ENCODE peak calls at places on chromosome 4, in four cellular contexts. One of them, this sample, is unnamed.

GRCh38 chr4:134812611-134813010 is 611.0 kb upstream of the PABPC4L start:
- DNase-seq in A549: no peak
- DNase-seq in neural progenitor cell: no peak
- DNase-seq in WERI-Rb-1: no peak
- DNase-seq in this sample: no peak

GRCh38 chr4:150867148-150867547 is 147.9 kb downstream of the LRBA start:
- DNase-seq in A549: peak
- DNase-seq in neural progenitor cell: peak
- DNase-seq in WERI-Rb-1: peak
- DNase-seq in this sample: no peak

GRCh38 chr4:17814140-17814539 is 3.4 kb downstream of the NCAPG start:
- DNase-seq in A549: no peak
- DNase-seq in neural progenitor cell: no peak
- DNase-seq in WERI-Rb-1: no peak
- DNase-seq in this sample: no peak

GRCh38 chr4:181939199-181939945 is 303.8 kb upstream of the TENM3 start:
- DNase-seq in A549: peak
- DNase-seq in neural progenitor cell: peak
- DNase-seq in WERI-Rb-1: no peak
- DNase-seq in this sample: no peak

GRCh38 chr4:22483551-22483981 is 32.3 kb downstream of the ADGRA3 start:
- DNase-seq in A549: no peak
- DNase-seq in neural progenitor cell: no peak
- DNase-seq in WERI-Rb-1: no peak
- DNase-seq in this sample: no peak

GRCh38 chr4:53937918-53938317 is 126.5 kb downstream of the CHIC2 start:
- DNase-seq in A549: no peak
- DNase-seq in neural progenitor cell: no peak
- DNase-seq in WERI-Rb-1: no peak
- DNase-seq in this sample: peak

GRCh38 chr4:113899260-113900177 is 79.9 kb downstream of the ARSJ start:
- DNase-seq in A549: no peak
- DNase-seq in neural progenitor cell: no peak
- DNase-seq in WERI-Rb-1: no peak
- DNase-seq in this sample: no peak

GRCh38 chr4:71110499-71110898 is 117.0 kb downstream of the DCK start:
- DNase-seq in A549: no peak
- DNase-seq in neural progenitor cell: no peak
- DNase-seq in WERI-Rb-1: no peak
- DNase-seq in this sample: no peak

GRCh38 chr4:151325320-151326246 is at the start of gene SH3D19:
- DNase-seq in A549: peak
- DNase-seq in neural progenitor cell: peak
- DNase-seq in WERI-Rb-1: peak
- DNase-seq in this sample: peak

GRCh38 chr4:45293335-45293734 is 567.0 kb upstream of the GNPDA2 start:
- DNase-seq in A549: no peak
- DNase-seq in neural progenitor cell: no peak
- DNase-seq in WERI-Rb-1: no peak
- DNase-seq in this sample: no peak

GRCh38 chr4:150591284-150591874 is 9.4 kb downstream of the MAB21L2 start:
- DNase-seq in A549: peak
- DNase-seq in neural progenitor cell: peak
- DNase-seq in WERI-Rb-1: peak
- DNase-seq in this sample: peak

GRCh38 chr4:113969935-113970334 is 9.5 kb downstream of the ARSJ start:
- DNase-seq in A549: no peak
- DNase-seq in neural progenitor cell: no peak
- DNase-seq in WERI-Rb-1: no peak
- DNase-seq in this sample: no peak

GRCh38 chr4:159071178-159071968 is 31.5 kb upstream of the RAPGEF2 start:
- DNase-seq in A549: peak
- DNase-seq in neural progenitor cell: no peak
- DNase-seq in WERI-Rb-1: no peak
- DNase-seq in this sample: peak

GRCh38 chr4:139535228-139535851 is 20.7 kb downstream of the SETD7 start:
- DNase-seq in A549: peak
- DNase-seq in neural progenitor cell: no peak
- DNase-seq in WERI-Rb-1: no peak
- DNase-seq in this sample: no peak

GRCh38 chr4:1595789-1596325 is 88.3 kb downstream of the FAM53A start:
- DNase-seq in A549: no peak
- DNase-seq in neural progenitor cell: no peak
- DNase-seq in WERI-Rb-1: no peak
- DNase-seq in this sample: no peak

GRCh38 chr4:168541608-168541953 is 44.7 kb downstream of the PALLD start:
- DNase-seq in A549: peak
- DNase-seq in neural progenitor cell: no peak
- DNase-seq in WERI-Rb-1: no peak
- DNase-seq in this sample: no peak

GRCh38 chr4:187995322-187996207 is at the start of gene ZFP42:
- DNase-seq in A549: no peak
- DNase-seq in neural progenitor cell: peak
- DNase-seq in WERI-Rb-1: no peak
- DNase-seq in this sample: peak

GRCh38 chr4:150402968-150403367 is 179.0 kb upstream of the MAB21L2 start:
- DNase-seq in A549: no peak
- DNase-seq in neural progenitor cell: peak
- DNase-seq in WERI-Rb-1: no peak
- DNase-seq in this sample: no peak

GRCh38 chr4:117134386-117134785 is 49.0 kb upstream of the TRAM1L1 start:
- DNase-seq in A549: peak
- DNase-seq in neural progenitor cell: peak
- DNase-seq in WERI-Rb-1: peak
- DNase-seq in this sample: no peak

GRCh38 chr4:156672924-156673323 is 298.7 kb downstream of the PDGFC start:
- DNase-seq in A549: no peak
- DNase-seq in neural progenitor cell: no peak
- DNase-seq in WERI-Rb-1: no peak
- DNase-seq in this sample: no peak

GRCh38 chr4:125283702-125284279 is 31.0 kb upstream of the FAT4 start:
- DNase-seq in A549: peak
- DNase-seq in neural progenitor cell: peak
- DNase-seq in WERI-Rb-1: no peak
- DNase-seq in this sample: no peak

GRCh38 chr4:157075811-157076577 is at the start of gene GLRB:
- DNase-seq in A549: peak
- DNase-seq in neural progenitor cell: peak
- DNase-seq in WERI-Rb-1: peak
- DNase-seq in this sample: no peak

GRCh38 chr4:118969359-118969758 is 80.7 kb downstream of the SYNPO2 start:
- DNase-seq in A549: peak
- DNase-seq in neural progenitor cell: peak
- DNase-seq in WERI-Rb-1: peak
- DNase-seq in this sample: peak

GRCh38 chr4:74440356-74440755 is 4.6 kb upstream of the AREG start:
- DNase-seq in A549: no peak
- DNase-seq in neural progenitor cell: no peak
- DNase-seq in WERI-Rb-1: no peak
- DNase-seq in this sample: no peak

GRCh38 chr4:38069271-38069760 is 109.1 kb downstream of the PTTG2 start:
- DNase-seq in A549: peak
- DNase-seq in neural progenitor cell: peak
- DNase-seq in WERI-Rb-1: no peak
- DNase-seq in this sample: peak

DNA sequence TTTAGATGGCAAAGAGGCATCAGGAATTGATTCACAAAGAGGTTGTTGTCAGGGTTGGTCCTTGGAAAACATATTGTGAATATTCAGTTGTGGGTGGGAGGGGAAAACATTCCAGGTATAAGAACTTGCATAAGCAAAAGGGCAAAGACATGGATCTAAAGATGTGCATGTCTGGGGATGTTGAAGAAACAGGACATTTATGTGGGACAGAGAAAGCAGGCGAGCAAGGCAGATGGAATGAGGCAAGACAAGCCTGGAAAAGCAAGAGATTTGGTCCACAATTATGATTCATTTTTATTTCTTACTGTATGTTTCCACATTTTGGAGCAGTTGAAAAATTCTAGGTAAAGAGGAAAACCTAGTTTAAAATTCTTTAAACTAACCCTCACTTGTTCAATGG is 134.9 kb upstream of the CXXC4 start:
- DNase-seq in A549: no peak
- DNase-seq in neural progenitor cell: no peak
- DNase-seq in WERI-Rb-1: no peak
- DNase-seq in this sample: no peak
- TF ChIP-seq CTCF in A549: no peak
- TF ChIP-seq CTCF in neural progenitor cell: no peak
- TF ChIP-seq CTCF in WERI-Rb-1: no peak
- TF ChIP-seq CTCF in this sample: no peak

GRCh38 chr4:4759233-4759632 is 100.2 kb upstream of the MSX1 start:
- DNase-seq in A549: no peak
- DNase-seq in neural progenitor cell: no peak
- DNase-seq in WERI-Rb-1: peak
- DNase-seq in this sample: no peak

GRCh38 chr4:4762909-4763814 is 96.3 kb upstream of the MSX1 start:
- DNase-seq in A549: peak
- DNase-seq in neural progenitor cell: peak
- DNase-seq in WERI-Rb-1: peak
- DNase-seq in this sample: no peak

GRCh38 chr4:4762300-4762699 is 97.2 kb upstream of the MSX1 start:
- DNase-seq in A549: no peak
- DNase-seq in neural progenitor cell: no peak
- DNase-seq in WERI-Rb-1: no peak
- DNase-seq in this sample: no peak

GRCh38 chr4:4759883-4760282 is 99.6 kb upstream of the MSX1 start:
- DNase-seq in A549: no peak
- DNase-seq in neural progenitor cell: no peak
- DNase-seq in WERI-Rb-1: no peak
- DNase-seq in this sample: no peak

GRCh38 chr4:4761128-4761991 is 98.1 kb upstream of the MSX1 start:
- DNase-seq in A549: no peak
- DNase-seq in neural progenitor cell: peak
- DNase-seq in WERI-Rb-1: peak
- DNase-seq in this sample: no peak
- TF ChIP-seq CTCF in A549: no peak
- TF ChIP-seq CTCF in neural progenitor cell: peak
- TF ChIP-seq CTCF in WERI-Rb-1: peak
- TF ChIP-seq CTCF in this sample: peak

GRCh38 chr4:89949782-89950387 is 55.2 kb downstream of the MMRN1 start:
- DNase-seq in A549: peak
- DNase-seq in neural progenitor cell: no peak
- DNase-seq in WERI-Rb-1: no peak
- DNase-seq in this sample: no peak
- TF ChIP-seq CTCF in A549: peak
- TF ChIP-seq CTCF in neural progenitor cell: peak
- TF ChIP-seq CTCF in WERI-Rb-1: peak
- TF ChIP-seq CTCF in this sample: peak

GRCh38 chr4:145891958-145892357 is 46.7 kb downstream of the ZNF827 start:
- DNase-seq in A549: no peak
- DNase-seq in neural progenitor cell: no peak
- DNase-seq in WERI-Rb-1: no peak
- DNase-seq in this sample: no peak
- TF ChIP-seq CTCF in A549: no peak
- TF ChIP-seq CTCF in neural progenitor cell: peak
- TF ChIP-seq CTCF in WERI-Rb-1: peak
- TF ChIP-seq CTCF in this sample: no peak

GRCh38 chr4:83054928-83055327 is 19.9 kb downstream of the COPS4 start:
- DNase-seq in A549: peak
- DNase-seq in neural progenitor cell: no peak
- DNase-seq in WERI-Rb-1: no peak
- DNase-seq in this sample: no peak
- TF ChIP-seq CTCF in A549: peak
- TF ChIP-seq CTCF in neural progenitor cell: no peak
- TF ChIP-seq CTCF in WERI-Rb-1: no peak
- TF ChIP-seq CTCF in this sample: no peak

GRCh38 chr4:24551492-24552330 is 32.6 kb downstream of the DHX15 start:
- DNase-seq in A549: no peak
- DNase-seq in neural progenitor cell: no peak
- DNase-seq in WERI-Rb-1: no peak
- DNase-seq in this sample: no peak
- TF ChIP-seq CTCF in A549: peak
- TF ChIP-seq CTCF in neural progenitor cell: peak
- TF ChIP-seq CTCF in WERI-Rb-1: no peak
- TF ChIP-seq CTCF in this sample: peak